ENCODE peak calls at places on chromosome 7, in nine cellular contexts. One of them, this sample, is unnamed.

GRCh38 chr7:102463841-102464576 is 654 bp downstream of the ALKBH4 start:
- DNase-seq in fibroblast of the aortic adventitia: peak
- DNase-seq in activated T-cell treated with anti-CD3 and anti-CD28 coated beads, Interleukin-2, amount 50 U/mL, for 72 hours: no peak
- DNase-seq in heart right ventricle: no peak
- DNase-seq in globus pallidus: no peak
- DNase-seq in DND-41: no peak
- DNase-seq in NCI-H446: no peak
- DNase-seq in NCI-H1092 treated with DMSO at 0.1 percent for 48 hours: no peak
- DNase-seq in naive B cell: no peak
- DNase-seq in this sample: no peak

GRCh38 chr7:47521041-47521795 is 60.7 kb downstream of the TNS3 start:
- DNase-seq in globus pallidus: no peak
- DNase-seq in DND-41: no peak
- DNase-seq in NCI-H446: no peak
- DNase-seq in fibroblast of the aortic adventitia: no peak
- DNase-seq in activated T-cell treated with anti-CD3 and anti-CD28 coated beads, Interleukin-2, amount 50 U/mL, for 72 hours: no peak
- DNase-seq in NCI-H1092 treated with DMSO at 0.1 percent for 48 hours: no peak
- DNase-seq in naive B cell: no peak
- DNase-seq in heart right ventricle: no peak
- DNase-seq in this sample: no peak

GRCh38 chr7:39525926-39526325 is 40.3 kb upstream of the YAE1 start:
- DNase-seq in globus pallidus: no peak
- DNase-seq in DND-41: no peak
- DNase-seq in activated T-cell treated with anti-CD3 and anti-CD28 coated beads, Interleukin-2, amount 50 U/mL, for 72 hours: no peak
- DNase-seq in heart right ventricle: no peak
- DNase-seq in NCI-H1092 treated with DMSO at 0.1 percent for 48 hours: no peak
- DNase-seq in fibroblast of the aortic adventitia: no peak
- DNase-seq in NCI-H446: no peak
- DNase-seq in naive B cell: no peak
- DNase-seq in this sample: no peak

GRCh38 chr7:129168219-129168991 is 20.0 kb upstream of the SMO start:
- DNase-seq in globus pallidus: no peak
- DNase-seq in NCI-H1092 treated with DMSO at 0.1 percent for 48 hours: peak
- DNase-seq in naive B cell: no peak
- DNase-seq in fibroblast of the aortic adventitia: no peak
- DNase-seq in activated T-cell treated with anti-CD3 and anti-CD28 coated beads, Interleukin-2, amount 50 U/mL, for 72 hours: no peak
- DNase-seq in heart right ventricle: no peak
- DNase-seq in DND-41: no peak
- DNase-seq in NCI-H446: no peak
- DNase-seq in this sample: peak

GRCh38 chr7:19108985-19109946 is 8.2 kb downstream of the TWIST1 start:
- DNase-seq in activated T-cell treated with anti-CD3 and anti-CD28 coated beads, Interleukin-2, amount 50 U/mL, for 72 hours: no peak
- DNase-seq in DND-41: no peak
- DNase-seq in NCI-H1092 treated with DMSO at 0.1 percent for 48 hours: no peak
- DNase-seq in naive B cell: no peak
- DNase-seq in fibroblast of the aortic adventitia: no peak
- DNase-seq in NCI-H446: no peak
- DNase-seq in heart right ventricle: no peak
- DNase-seq in globus pallidus: no peak
- DNase-seq in this sample: no peak

GRCh38 chr7:72444023-72444776 is 32.1 kb upstream of the CALN1 start:
- DNase-seq in fibroblast of the aortic adventitia: no peak
- DNase-seq in globus pallidus: no peak
- DNase-seq in naive B cell: no peak
- DNase-seq in heart right ventricle: no peak
- DNase-seq in DND-41: no peak
- DNase-seq in activated T-cell treated with anti-CD3 and anti-CD28 coated beads, Interleukin-2, amount 50 U/mL, for 72 hours: no peak
- DNase-seq in NCI-H1092 treated with DMSO at 0.1 percent for 48 hours: peak
- DNase-seq in NCI-H446: no peak
- DNase-seq in this sample: no peak

GRCh38 chr7:66281678-66282593 is 76.8 kb downstream of the TPST1 start:
- DNase-seq in naive B cell: no peak
- DNase-seq in globus pallidus: peak
- DNase-seq in NCI-H446: peak
- DNase-seq in DND-41: no peak
- DNase-seq in activated T-cell treated with anti-CD3 and anti-CD28 coated beads, Interleukin-2, amount 50 U/mL, for 72 hours: no peak
- DNase-seq in heart right ventricle: peak
- DNase-seq in fibroblast of the aortic adventitia: peak
- DNase-seq in NCI-H1092 treated with DMSO at 0.1 percent for 48 hours: no peak
- DNase-seq in this sample: no peak

GRCh38 chr7:106561657-106562411 is 99.1 kb downstream of the CCDC71L start:
- DNase-seq in NCI-H1092 treated with DMSO at 0.1 percent for 48 hours: no peak
- DNase-seq in activated T-cell treated with anti-CD3 and anti-CD28 coated beads, Interleukin-2, amount 50 U/mL, for 72 hours: peak
- DNase-seq in naive B cell: no peak
- DNase-seq in globus pallidus: no peak
- DNase-seq in DND-41: no peak
- DNase-seq in fibroblast of the aortic adventitia: no peak
- DNase-seq in heart right ventricle: no peak
- DNase-seq in NCI-H446: no peak
- DNase-seq in this sample: no peak

GRCh38 chr7:100726998-100727761 is 6.2 kb upstream of the ZAN start:
- DNase-seq in NCI-H1092 treated with DMSO at 0.1 percent for 48 hours: no peak
- DNase-seq in fibroblast of the aortic adventitia: peak
- DNase-seq in DND-41: no peak
- DNase-seq in activated T-cell treated with anti-CD3 and anti-CD28 coated beads, Interleukin-2, amount 50 U/mL, for 72 hours: no peak
- DNase-seq in globus pallidus: no peak
- DNase-seq in heart right ventricle: no peak
- DNase-seq in NCI-H446: no peak
- DNase-seq in naive B cell: no peak
- DNase-seq in this sample: no peak

GRCh38 chr7:133796778-133797177 is 330.4 kb upstream of the LRGUK start:
- DNase-seq in heart right ventricle: no peak
- DNase-seq in NCI-H446: peak
- DNase-seq in activated T-cell treated with anti-CD3 and anti-CD28 coated beads, Interleukin-2, amount 50 U/mL, for 72 hours: no peak
- DNase-seq in NCI-H1092 treated with DMSO at 0.1 percent for 48 hours: no peak
- DNase-seq in fibroblast of the aortic adventitia: no peak
- DNase-seq in DND-41: no peak
- DNase-seq in naive B cell: no peak
- DNase-seq in globus pallidus: no peak
- DNase-seq in this sample: peak

GRCh38 chr7:144854839-144855424 is 19.1 kb upstream of the TPK1 start:
- DNase-seq in globus pallidus: peak
- DNase-seq in activated T-cell treated with anti-CD3 and anti-CD28 coated beads, Interleukin-2, amount 50 U/mL, for 72 hours: no peak
- DNase-seq in naive B cell: no peak
- DNase-seq in DND-41: no peak
- DNase-seq in fibroblast of the aortic adventitia: peak
- DNase-seq in heart right ventricle: no peak
- DNase-seq in NCI-H446: peak
- DNase-seq in NCI-H1092 treated with DMSO at 0.1 percent for 48 hours: peak
- DNase-seq in this sample: peak

GRCh38 chr7:33882040-33882800 is 23.1 kb upstream of the BMPER start:
- DNase-seq in DND-41: no peak
- DNase-seq in NCI-H446: peak
- DNase-seq in fibroblast of the aortic adventitia: peak
- DNase-seq in NCI-H1092 treated with DMSO at 0.1 percent for 48 hours: no peak
- DNase-seq in heart right ventricle: peak
- DNase-seq in activated T-cell treated with anti-CD3 and anti-CD28 coated beads, Interleukin-2, amount 50 U/mL, for 72 hours: no peak
- DNase-seq in globus pallidus: no peak
- DNase-seq in naive B cell: no peak
- DNase-seq in this sample: no peak

GRCh38 chr7:6403907-6404306 is 43.8 kb downstream of the DAGLB start:
- DNase-seq in heart right ventricle: no peak
- DNase-seq in activated T-cell treated with anti-CD3 and anti-CD28 coated beads, Interleukin-2, amount 50 U/mL, for 72 hours: no peak
- DNase-seq in NCI-H446: no peak
- DNase-seq in DND-41: no peak
- DNase-seq in globus pallidus: no peak
- DNase-seq in fibroblast of the aortic adventitia: no peak
- DNase-seq in naive B cell: no peak
- DNase-seq in NCI-H1092 treated with DMSO at 0.1 percent for 48 hours: no peak
- DNase-seq in this sample: no peak

GRCh38 chr7:130888468-130888867 is 154.5 kb upstream of the KLF14 start:
- DNase-seq in heart right ventricle: no peak
- DNase-seq in activated T-cell treated with anti-CD3 and anti-CD28 coated beads, Interleukin-2, amount 50 U/mL, for 72 hours: no peak
- DNase-seq in DND-41: no peak
- DNase-seq in NCI-H1092 treated with DMSO at 0.1 percent for 48 hours: no peak
- DNase-seq in fibroblast of the aortic adventitia: no peak
- DNase-seq in globus pallidus: no peak
- DNase-seq in naive B cell: no peak
- DNase-seq in NCI-H446: no peak
- DNase-seq in this sample: no peak

GRCh38 chr7:16926283-16926682 is 44.5 kb upstream of the AGR3 start:
- DNase-seq in fibroblast of the aortic adventitia: peak
- DNase-seq in NCI-H1092 treated with DMSO at 0.1 percent for 48 hours: peak
- DNase-seq in heart right ventricle: peak
- DNase-seq in naive B cell: no peak
- DNase-seq in activated T-cell treated with anti-CD3 and anti-CD28 coated beads, Interleukin-2, amount 50 U/mL, for 72 hours: no peak
- DNase-seq in globus pallidus: peak
- DNase-seq in DND-41: peak
- DNase-seq in NCI-H446: peak
- DNase-seq in this sample: no peak

GRCh38 chr7:157831143-157831900 is 494.5 kb downstream of the DNAJB6 start:
- DNase-seq in heart right ventricle: no peak
- DNase-seq in globus pallidus: no peak
- DNase-seq in NCI-H446: no peak
- DNase-seq in NCI-H1092 treated with DMSO at 0.1 percent for 48 hours: no peak
- DNase-seq in naive B cell: no peak
- DNase-seq in activated T-cell treated with anti-CD3 and anti-CD28 coated beads, Interleukin-2, amount 50 U/mL, for 72 hours: no peak
- DNase-seq in DND-41: no peak
- DNase-seq in fibroblast of the aortic adventitia: no peak
- DNase-seq in this sample: no peak

GRCh38 chr7:116706668-116707126 is 34.7 kb downstream of the MET start:
- DNase-seq in activated T-cell treated with anti-CD3 and anti-CD28 coated beads, Interleukin-2, amount 50 U/mL, for 72 hours: no peak
- DNase-seq in NCI-H1092 treated with DMSO at 0.1 percent for 48 hours: peak
- DNase-seq in NCI-H446: no peak
- DNase-seq in DND-41: no peak
- DNase-seq in globus pallidus: no peak
- DNase-seq in naive B cell: no peak
- DNase-seq in fibroblast of the aortic adventitia: peak
- DNase-seq in heart right ventricle: no peak
- DNase-seq in this sample: no peak

GRCh38 chr7:104553074-104553473 is 224.7 kb downstream of the LHFPL3 start:
- DNase-seq in NCI-H1092 treated with DMSO at 0.1 percent for 48 hours: no peak
- DNase-seq in heart right ventricle: no peak
- DNase-seq in fibroblast of the aortic adventitia: no peak
- DNase-seq in NCI-H446: no peak
- DNase-seq in naive B cell: no peak
- DNase-seq in globus pallidus: no peak
- DNase-seq in activated T-cell treated with anti-CD3 and anti-CD28 coated beads, Interleukin-2, amount 50 U/mL, for 72 hours: no peak
- DNase-seq in DND-41: no peak
- DNase-seq in this sample: no peak

GRCh38 chr7:12620371-12620770 is 49.9 kb downstream of the SCIN start:
- DNase-seq in globus pallidus: no peak
- DNase-seq in NCI-H1092 treated with DMSO at 0.1 percent for 48 hours: no peak
- DNase-seq in naive B cell: no peak
- DNase-seq in fibroblast of the aortic adventitia: peak
- DNase-seq in DND-41: no peak
- DNase-seq in heart right ventricle: no peak
- DNase-seq in activated T-cell treated with anti-CD3 and anti-CD28 coated beads, Interleukin-2, amount 50 U/mL, for 72 hours: no peak
- DNase-seq in NCI-H446: no peak
- DNase-seq in this sample: no peak

GRCh38 chr7:32476816-32477648 is 13.1 kb downstream of the LSM5 start:
- DNase-seq in NCI-H446: no peak
- DNase-seq in heart right ventricle: no peak
- DNase-seq in globus pallidus: no peak
- DNase-seq in activated T-cell treated with anti-CD3 and anti-CD28 coated beads, Interleukin-2, amount 50 U/mL, for 72 hours: no peak
- DNase-seq in fibroblast of the aortic adventitia: no peak
- DNase-seq in DND-41: no peak
- DNase-seq in NCI-H1092 treated with DMSO at 0.1 percent for 48 hours: no peak
- DNase-seq in naive B cell: no peak
- DNase-seq in this sample: no peak

GRCh38 chr7:123871998-123872867 is 27.3 kb downstream of the HYAL4 start:
- DNase-seq in NCI-H1092 treated with DMSO at 0.1 percent for 48 hours: peak
- DNase-seq in globus pallidus: peak
- DNase-seq in fibroblast of the aortic adventitia: peak
- DNase-seq in heart right ventricle: peak
- DNase-seq in naive B cell: no peak
- DNase-seq in DND-41: peak
- DNase-seq in NCI-H446: peak
- DNase-seq in activated T-cell treated with anti-CD3 and anti-CD28 coated beads, Interleukin-2, amount 50 U/mL, for 72 hours: peak
- DNase-seq in this sample: peak

GRCh38 chr7:46681865-46682503 is 760.9 kb upstream of the IGFBP3 start:
- DNase-seq in fibroblast of the aortic adventitia: peak
- DNase-seq in globus pallidus: no peak
- DNase-seq in NCI-H1092 treated with DMSO at 0.1 percent for 48 hours: no peak
- DNase-seq in NCI-H446: no peak
- DNase-seq in activated T-cell treated with anti-CD3 and anti-CD28 coated beads, Interleukin-2, amount 50 U/mL, for 72 hours: no peak
- DNase-seq in naive B cell: no peak
- DNase-seq in DND-41: no peak
- DNase-seq in heart right ventricle: peak
- DNase-seq in this sample: no peak

GRCh38 chr7:46201966-46202365 is 280.9 kb upstream of the IGFBP3 start:
- DNase-seq in fibroblast of the aortic adventitia: no peak
- DNase-seq in naive B cell: no peak
- DNase-seq in heart right ventricle: no peak
- DNase-seq in NCI-H446: peak
- DNase-seq in globus pallidus: no peak
- DNase-seq in DND-41: no peak
- DNase-seq in activated T-cell treated with anti-CD3 and anti-CD28 coated beads, Interleukin-2, amount 50 U/mL, for 72 hours: no peak
- DNase-seq in NCI-H1092 treated with DMSO at 0.1 percent for 48 hours: no peak
- DNase-seq in this sample: no peak

GRCh38 chr7:76505168-76506080 is 4.9 kb upstream of the UPK3B start:
- DNase-seq in globus pallidus: no peak
- DNase-seq in heart right ventricle: no peak
- DNase-seq in naive B cell: no peak
- DNase-seq in NCI-H446: no peak
- DNase-seq in DND-41: no peak
- DNase-seq in activated T-cell treated with anti-CD3 and anti-CD28 coated beads, Interleukin-2, amount 50 U/mL, for 72 hours: no peak
- DNase-seq in NCI-H1092 treated with DMSO at 0.1 percent for 48 hours: no peak
- DNase-seq in fibroblast of the aortic adventitia: no peak
- DNase-seq in this sample: no peak

GRCh38 chr7:151607464-151607867 is 87.8 kb upstream of the RHEB start:
- DNase-seq in globus pallidus: no peak
- DNase-seq in fibroblast of the aortic adventitia: peak
- DNase-seq in heart right ventricle: no peak
- DNase-seq in NCI-H1092 treated with DMSO at 0.1 percent for 48 hours: no peak
- DNase-seq in naive B cell: no peak
- DNase-seq in DND-41: no peak
- DNase-seq in activated T-cell treated with anti-CD3 and anti-CD28 coated beads, Interleukin-2, amount 50 U/mL, for 72 hours: no peak
- DNase-seq in NCI-H446: no peak
- DNase-seq in this sample: no peak

GRCh38 chr7:68792351-68792750 is 805.9 kb upstream of the AUTS2 start:
- DNase-seq in naive B cell: no peak
- DNase-seq in heart right ventricle: no peak
- DNase-seq in NCI-H1092 treated with DMSO at 0.1 percent for 48 hours: no peak
- DNase-seq in fibroblast of the aortic adventitia: no peak
- DNase-seq in DND-41: no peak
- DNase-seq in globus pallidus: no peak
- DNase-seq in activated T-cell treated with anti-CD3 and anti-CD28 coated beads, Interleukin-2, amount 50 U/mL, for 72 hours: no peak
- DNase-seq in NCI-H446: no peak
- DNase-seq in this sample: no peak

GRCh38 chr7:99374121-99375064 is at the start of gene ARPC1B:
- DNase-seq in naive B cell: peak
- DNase-seq in activated T-cell treated with anti-CD3 and anti-CD28 coated beads, Interleukin-2, amount 50 U/mL, for 72 hours: peak
- DNase-seq in fibroblast of the aortic adventitia: peak
- DNase-seq in heart right ventricle: peak
- DNase-seq in globus pallidus: peak
- DNase-seq in DND-41: peak
- DNase-seq in NCI-H1092 treated with DMSO at 0.1 percent for 48 hours: peak
- DNase-seq in NCI-H446: peak
- DNase-seq in this sample: peak

GRCh38 chr7:23520582-23520981 is 11.2 kb downstream of the TRA2A start:
- DNase-seq in heart right ventricle: no peak
- DNase-seq in fibroblast of the aortic adventitia: no peak
- DNase-seq in activated T-cell treated with anti-CD3 and anti-CD28 coated beads, Interleukin-2, amount 50 U/mL, for 72 hours: no peak
- DNase-seq in NCI-H446: no peak
- DNase-seq in NCI-H1092 treated with DMSO at 0.1 percent for 48 hours: no peak
- DNase-seq in DND-41: no peak
- DNase-seq in naive B cell: no peak
- DNase-seq in globus pallidus: no peak
- DNase-seq in this sample: no peak

GRCh38 chr7:2263176-2263575 is 21.1 kb downstream of the NUDT1 start:
- DNase-seq in naive B cell: no peak
- DNase-seq in heart right ventricle: no peak
- DNase-seq in DND-41: no peak
- DNase-seq in fibroblast of the aortic adventitia: no peak
- DNase-seq in NCI-H1092 treated with DMSO at 0.1 percent for 48 hours: no peak
- DNase-seq in activated T-cell treated with anti-CD3 and anti-CD28 coated beads, Interleukin-2, amount 50 U/mL, for 72 hours: no peak
- DNase-seq in NCI-H446: no peak
- DNase-seq in globus pallidus: no peak
- DNase-seq in this sample: no peak

GRCh38 chr7:3408814-3409595 is 108.0 kb downstream of the SDK1 start:
- DNase-seq in globus pallidus: no peak
- DNase-seq in activated T-cell treated with anti-CD3 and anti-CD28 coated beads, Interleukin-2, amount 50 U/mL, for 72 hours: no peak
- DNase-seq in heart right ventricle: no peak
- DNase-seq in fibroblast of the aortic adventitia: no peak
- DNase-seq in DND-41: no peak
- DNase-seq in naive B cell: no peak
- DNase-seq in NCI-H446: no peak
- DNase-seq in NCI-H1092 treated with DMSO at 0.1 percent for 48 hours: peak
- DNase-seq in this sample: no peak

GRCh38 chr7:46811529-46811928 is 770.4 kb downstream of the TNS3 start:
- DNase-seq in activated T-cell treated with anti-CD3 and anti-CD28 coated beads, Interleukin-2, amount 50 U/mL, for 72 hours: no peak
- DNase-seq in NCI-H1092 treated with DMSO at 0.1 percent for 48 hours: no peak
- DNase-seq in globus pallidus: no peak
- DNase-seq in heart right ventricle: peak
- DNase-seq in NCI-H446: peak
- DNase-seq in DND-41: no peak
- DNase-seq in naive B cell: no peak
- DNase-seq in fibroblast of the aortic adventitia: peak
- DNase-seq in this sample: no peak